ENCODE peak calls at places on chromosomes 6 and 20, in nine cellular contexts. Z, U, W, N, J, X, F, V and R are unnamed samples.

GRCh38 chr6:46903175-46903574 is 18.6 kb downstream of the ADGRF5 start:
- DNase-seq in Z (no peak), U (no peak), W (no peak), N (no peak), J (no peak), X (no peak), F (no peak), V (no peak), R (no peak)

GRCh38 chr20:35992713-35993335 is 24.4 kb downstream of the CNBD2 start:
- DNase-seq in Z (peak; percentile 73), U (peak; percentile 6), W (peak; percentile 69), N (peak; percentile 36), J (no peak), X (peak; percentile 36), F (no peak), V (peak; percentile 50), R (peak; percentile 47)

GRCh38 chr6:3987072-3987471 is 91.9 kb downstream of the FAM217A start:
- DNase-seq in Z (peak; percentile 88), U (no peak), W (no peak), N (no peak), J (no peak), X (no peak), F (no peak), V (peak; percentile 37), R (peak; percentile 72)

GRCh38 chr6:84410377-84410776 is 182.9 kb upstream of the CEP162 start:
- DNase-seq in Z (no peak), U (no peak), W (no peak), N (no peak), J (peak; percentile 40), X (no peak), F (no peak), V (no peak), R (no peak)

GRCh38 chr6:28896505-28897392 is 27.0 kb downstream of the TRIM27 start:
- DNase-seq in Z (peak; percentile 65), U (peak; percentile 52), W (peak; percentile 78), N (peak; percentile 50), J (peak; percentile 57), X (peak; percentile 26), F (no peak), V (peak; percentile 65), R (peak; percentile 49)

GRCh38 chr6:33147807-33148666 is 44.2 kb downstream of the COL11A2 start:
- DNase-seq in Z (peak; percentile 64), U (no peak), W (peak; percentile 35), N (no peak), J (no peak), X (no peak), F (no peak), V (peak; percentile 52), R (peak; percentile 43)

GRCh38 chr6:89921691-89922090 is 27.4 kb downstream of the GJA10 start:
- DNase-seq in Z (no peak), U (no peak), W (no peak), N (no peak), J (no peak), X (no peak), F (no peak), V (no peak), R (no peak)

GRCh38 chr20:4181956-4182945 is 166.9 kb upstream of the RNF24 start:
- DNase-seq in Z (no peak), U (no peak), W (no peak), N (no peak), J (no peak), X (no peak), F (no peak), V (no peak), R (no peak)

GRCh38 chr6:148565931-148566663 is 180.7 kb upstream of the UST start:
- DNase-seq in Z (peak; percentile 94), U (peak; percentile 81), W (peak; percentile 24), N (no peak), J (no peak), X (no peak), F (no peak), V (peak; percentile 96), R (peak; percentile 97)